ENCODE peak calls at places on chromosomes 12 and 14, in four cellular contexts. S is GM12891, A is K562, R is GM12878. H is an unnamed sample.

GRCh38 chr12:56803750-56804149 is 40.6 kb downstream of the HSD17B6 start:
- DNase-seq in A (no peak), R (no peak), S (no peak), H (no peak)

GRCh38 chr12:52007158-52007921 is 594 bp downstream of the TAMALIN start:
- DNase-seq in R (no peak), S (peak), A (no peak), H (no peak)

GRCh38 chr14:90140956-90141316 is 79.1 kb downstream of the KCNK13 start:
- DNase-seq in A (no peak), S (no peak), R (no peak), H (no peak)

GRCh38 chr14:95265106-95266094 is 54.3 kb downstream of the CLMN start:
- DNase-seq in S (no peak), A (no peak), R (peak), H (peak)

GRCh38 chr12:120071493-120072020 is 45.0 kb downstream of the RAB35 start:
- DNase-seq in R (no peak), S (no peak), A (no peak), H (no peak)

GRCh38 chr12:30863839-30864238 is 62.7 kb upstream of the TSPAN11 start:
- DNase-seq in A (no peak), R (no peak), S (no peak), H (no peak)

GRCh38 chr14:75649337-75649736 is 11.3 kb downstream of the ERG28 start:
- DNase-seq in A (no peak), S (no peak), R (no peak), H (no peak)

GRCh38 chr14:72558721-72559120 is 335.2 kb downstream of the DPF3 start:
- DNase-seq in A (no peak), R (no peak), S (no peak), H (no peak)

GRCh38 chr12:103865151-103865730 is 24.2 kb upstream of the NT5DC3 start:
- DNase-seq in A (no peak), R (no peak), S (no peak), H (no peak)

GRCh38 chr14:22836301-22837058 is at the start of gene MMP14:
- DNase-seq in A (peak), S (no peak), R (no peak), H (no peak)

GRCh38 chr12:52096332-52097044 is 17.0 kb downstream of the SMIM41 start:
- DNase-seq in S (no peak), R (no peak), A (no peak), H (no peak)

DNA sequence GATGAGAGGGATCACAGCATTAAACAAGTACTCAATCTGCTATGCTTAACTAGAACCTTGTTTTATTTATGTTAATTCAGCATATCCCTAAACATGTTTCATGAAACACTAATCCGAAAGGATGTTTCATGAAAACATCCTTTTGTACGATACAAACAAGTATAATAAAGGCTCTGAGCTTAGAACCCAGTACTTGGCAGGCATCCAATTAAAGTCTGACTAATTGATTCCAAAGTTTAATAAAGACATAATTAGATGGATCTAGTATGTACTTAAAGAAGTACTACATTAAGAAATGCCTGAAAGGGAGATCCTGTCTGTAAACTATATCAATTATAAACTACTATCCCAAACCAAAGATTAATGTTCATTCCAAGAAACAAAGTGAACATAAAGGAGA is 51.8 kb downstream of the SCAF11 start:
- DNase-seq in R (no peak), A (no peak), S (no peak), H (no peak)
- TF ChIP-seq SPI1 in R (no peak), A (no peak), S (no peak), H (no peak)

GRCh38 chr12:65699251-65699650 is 125.0 kb upstream of the HMGA2 start:
- DNase-seq in R (no peak), S (no peak), A (no peak), H (no peak)

GRCh38 chr12:65696227-65696626 is 128.1 kb upstream of the HMGA2 start:
- DNase-seq in R (no peak), A (no peak), S (no peak), H (no peak)

GRCh38 chr12:65690477-65690876 is 133.8 kb upstream of the HMGA2 start:
- DNase-seq in S (no peak), A (no peak), R (no peak), H (no peak)

GRCh38 chr12:65689508-65689907 is 134.8 kb upstream of the HMGA2 start:
- DNase-seq in A (no peak), S (no peak), R (no peak), H (no peak)

DNA sequence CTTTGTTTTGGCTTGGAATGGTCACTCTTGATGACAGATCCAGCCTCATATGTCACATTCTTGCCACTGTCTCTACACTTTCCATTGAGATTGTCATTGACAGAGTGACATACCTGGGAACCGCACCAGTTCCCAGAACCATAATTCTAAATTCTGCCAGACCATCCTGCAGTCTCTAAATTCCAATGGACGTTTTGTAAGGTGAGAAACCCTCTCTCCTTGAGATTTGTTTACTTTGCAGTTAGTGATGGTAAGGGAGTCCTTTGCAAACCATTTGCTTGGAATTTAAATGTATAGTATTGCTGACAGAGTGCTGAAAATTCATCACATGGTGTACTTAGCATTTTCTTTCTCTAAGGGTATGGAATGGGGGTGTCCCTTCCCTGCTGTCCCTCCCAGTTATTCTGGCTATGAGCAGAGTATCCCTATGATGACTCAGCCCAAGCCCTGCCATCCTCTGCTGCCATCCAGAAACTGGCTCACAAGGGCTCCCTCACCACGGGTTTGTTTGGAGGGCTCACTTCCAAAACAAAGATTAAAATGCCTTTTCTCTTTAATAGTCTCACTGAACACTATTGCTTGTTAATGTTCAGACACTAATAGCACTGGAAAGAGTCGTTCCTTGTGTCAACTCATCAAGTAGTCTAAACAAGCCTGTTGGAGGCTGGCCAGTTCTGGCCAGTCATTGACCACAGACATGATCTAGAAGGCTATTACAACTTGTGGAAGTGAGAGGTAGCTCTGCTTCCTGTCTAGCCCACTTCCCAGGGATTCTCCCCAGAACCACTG is 129.0 kb upstream of the HMGA2 start:
- DNase-seq in R (no peak), S (no peak), A (no peak), H (no peak)
- TF ChIP-seq SPI1 in R (no peak), S (no peak), A (no peak), H (no peak)

GRCh38 chr12:123049398-123050250 is 69.1 kb downstream of the ARL6IP4 start:
- DNase-seq in R (no peak), A (no peak), S (no peak), H (no peak)
- TF ChIP-seq SPI1 in R (no peak), A (no peak), S (no peak), H (no peak)

DNA sequence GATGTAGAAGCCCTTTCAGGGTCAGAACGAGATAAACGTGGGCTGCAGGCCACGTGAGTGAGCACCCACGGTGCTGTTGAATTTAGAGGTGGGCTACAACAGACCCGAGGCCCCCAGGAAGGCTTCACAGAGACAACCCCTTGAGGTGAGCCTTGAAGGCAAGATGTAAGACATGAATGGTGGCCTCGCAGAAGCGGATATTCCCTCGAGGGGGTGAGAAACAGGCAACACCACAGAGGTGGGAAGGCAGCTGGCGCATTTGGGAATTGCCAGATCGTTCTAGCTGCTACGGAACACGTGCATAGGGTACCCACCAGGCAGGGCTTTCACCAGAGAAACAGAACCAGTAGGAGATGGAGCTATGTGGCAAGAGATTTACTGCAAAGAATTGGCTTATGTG is 22.6 kb upstream of the ATP2A2 start:
- DNase-seq in S (no peak), R (no peak), A (no peak), H (no peak)
- TF ChIP-seq SPI1 in S (no peak), R (no peak), A (no peak), H (no peak)

DNA sequence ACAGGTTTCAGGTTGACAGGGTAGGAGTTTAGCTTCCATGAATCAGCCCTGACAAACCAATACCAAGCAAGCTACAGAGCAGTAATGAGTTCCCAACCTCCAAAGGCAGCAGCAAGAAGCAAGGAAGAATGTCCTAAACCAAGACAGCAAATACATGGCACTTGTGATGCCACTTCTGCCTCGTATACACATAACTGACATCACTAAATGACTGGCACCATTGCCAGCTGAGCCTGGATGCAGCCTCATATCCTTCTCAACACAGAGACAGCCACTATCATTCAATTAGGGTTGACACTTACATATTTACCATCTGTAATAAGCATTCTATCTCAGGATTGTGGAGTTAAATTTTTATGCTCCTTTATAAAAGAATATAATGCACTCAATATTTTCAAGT is 35.0 kb upstream of the MDM1 start:
- DNase-seq in A (no peak), S (no peak), R (no peak), H (no peak)
- TF ChIP-seq SPI1 in A (no peak), S (no peak), R (no peak), H (no peak)

DNA sequence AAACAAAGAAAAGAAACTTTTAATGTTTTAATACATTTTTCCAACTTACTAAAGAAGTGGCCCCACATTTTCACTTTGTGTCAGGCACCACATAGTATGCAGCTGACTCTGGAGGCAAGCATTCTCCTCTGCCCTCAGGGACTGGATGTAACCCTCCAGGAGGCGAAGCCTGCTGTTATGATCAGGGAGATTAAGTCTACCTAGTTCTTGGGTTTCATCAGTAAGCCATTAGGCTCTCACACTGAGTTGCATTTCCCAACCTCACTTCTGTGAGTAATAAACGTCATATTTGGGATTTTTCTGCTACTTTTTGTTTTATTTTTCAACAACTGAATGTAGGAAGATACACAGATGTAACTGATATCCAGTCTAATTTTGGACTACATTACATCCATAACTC is 101.2 kb upstream of the LRFN5 start:
- DNase-seq in R (no peak), S (no peak), A (no peak), H (no peak)
- TF ChIP-seq SPI1 in R (no peak), S (no peak), A (no peak), H (no peak)

DNA sequence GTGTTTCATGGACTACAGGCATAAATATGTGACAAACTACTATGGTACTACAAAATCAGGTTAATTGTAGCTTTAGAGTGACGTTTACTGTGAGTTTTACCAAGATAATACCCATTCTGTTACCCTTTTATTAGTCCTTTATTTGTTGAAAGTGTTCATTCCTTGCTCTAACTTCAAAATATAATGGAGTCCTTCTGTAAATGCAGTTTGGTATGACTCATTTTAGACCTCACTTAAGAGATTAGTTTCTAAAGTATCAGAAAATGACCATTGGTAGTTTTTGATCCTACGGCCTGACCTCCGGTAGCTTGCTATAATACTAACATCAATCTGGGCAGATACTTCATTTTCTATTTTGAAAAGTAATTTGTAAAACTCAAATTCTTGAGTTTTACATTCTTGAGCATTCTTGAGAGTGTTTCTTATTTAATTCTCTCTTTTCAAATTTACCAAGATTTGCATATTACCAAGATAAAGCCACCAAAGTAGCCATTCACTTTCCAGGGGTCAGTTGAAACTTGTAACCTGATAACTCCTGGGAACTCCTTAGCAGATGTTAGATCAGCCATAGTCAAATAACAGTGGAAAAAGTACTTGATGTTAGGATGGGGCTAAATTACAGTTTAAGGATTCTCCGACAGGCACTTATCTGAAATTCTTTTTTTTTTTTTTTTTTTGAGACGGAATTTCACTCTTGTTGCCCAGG is 4.2 kb downstream of the HSPA2 start:
- DNase-seq in R (no peak), S (no peak), A (no peak), H (no peak)
- TF ChIP-seq SPI1 in R (no peak), S (no peak), A (no peak), H (no peak)

GRCh38 chr14:20998139-20998538 is 954 bp upstream of the SLC39A2 start:
- DNase-seq in R (no peak), S (no peak), A (no peak), H (no peak)
- TF ChIP-seq SPI1 in R (no peak), S (no peak), A (no peak), H (no peak)

GRCh38 chr12:123479442-123480180 is 21.7 kb downstream of the SNRNP35 start:
- DNase-seq in A (no peak), S (no peak), R (no peak), H (no peak)

GRCh38 chr12:123474493-123475255 is 16.7 kb downstream of the SNRNP35 start:
- DNase-seq in S (no peak), R (no peak), A (no peak), H (no peak)

GRCh38 chr12:123475256-123475703 is 17.3 kb downstream of the SNRNP35 start:
- DNase-seq in R (no peak), S (no peak), A (no peak), H (no peak)

GRCh38 chr12:123478069-123478468 is 20.1 kb downstream of the SNRNP35 start:
- DNase-seq in A (no peak), S (no peak), R (no peak), H (no peak)

DNA sequence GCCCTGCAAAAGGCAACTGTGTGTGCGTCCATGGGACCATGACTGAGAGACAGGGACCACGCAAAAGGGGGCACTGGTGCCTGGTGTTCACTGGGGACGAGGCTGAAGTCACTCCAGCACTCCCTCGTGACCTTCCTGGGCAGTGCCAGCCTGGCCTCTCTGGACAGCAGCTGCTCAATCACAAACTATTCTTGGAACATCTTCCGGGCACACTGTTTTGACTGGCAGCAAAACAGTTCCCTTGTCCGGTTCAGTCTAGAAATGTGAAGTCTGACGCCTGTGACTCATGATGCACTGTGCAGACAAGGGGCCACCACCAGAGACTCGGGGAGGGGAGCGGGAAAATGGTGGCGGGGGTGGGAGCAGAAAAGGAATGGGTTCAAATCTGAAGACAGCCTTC is 20.8 kb downstream of the SNRNP35 start:
- DNase-seq in A (no peak), R (no peak), S (no peak), H (no peak)
- TF ChIP-seq SPI1 in A (no peak), R (no peak), S (no peak), H (no peak)

DNA sequence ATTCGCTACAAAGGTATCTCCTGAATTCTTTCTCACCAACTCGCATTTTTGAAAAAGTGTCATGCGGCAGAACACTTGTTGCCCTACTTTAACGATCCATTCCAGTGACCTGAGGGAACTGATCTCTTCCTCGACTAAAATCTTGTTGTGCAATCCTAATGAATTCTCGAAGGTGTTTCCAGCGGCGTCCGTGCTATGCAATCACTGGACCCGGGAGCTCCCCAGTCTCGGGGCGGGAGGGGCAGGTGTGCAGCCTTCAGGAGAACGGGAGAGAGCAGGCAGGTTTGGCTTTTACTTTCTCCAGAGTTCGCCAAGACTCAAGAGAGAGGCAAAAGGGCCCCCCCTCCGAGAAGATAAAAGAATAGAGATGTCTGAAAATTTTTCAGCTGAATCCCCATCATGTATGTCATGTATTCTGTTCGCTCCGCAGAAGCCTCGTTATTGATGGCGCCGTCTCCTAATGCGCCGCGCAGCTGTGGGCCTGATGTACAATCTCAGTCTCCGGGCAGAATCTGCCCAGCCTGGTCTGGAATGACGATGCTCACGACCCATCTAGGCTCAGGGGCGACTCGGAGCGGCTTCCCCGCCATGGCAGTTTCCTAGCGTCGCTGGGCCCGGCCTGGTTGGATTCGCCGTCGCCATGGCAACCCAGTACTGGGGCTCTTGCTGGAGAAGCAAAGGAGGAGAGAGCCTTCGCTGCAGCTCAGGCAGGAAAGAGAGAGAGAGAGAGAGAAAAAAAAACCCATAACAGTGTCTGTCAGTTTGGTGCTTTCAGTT is 38.3 kb downstream of the PLXNC1 start:
- DNase-seq in R (no peak), A (no peak), S (no peak), H (no peak)
- TF ChIP-seq SPI1 in R (no peak), A (no peak), S (no peak), H (no peak)